ENCODE peak calls at places on chromosomes 3 and 15, in four cellular contexts. One of them, this sample, is unnamed.

GRCh38 chr3:94345101-94345500 is 282.2 kb downstream of the NSUN3 start:
- DNase-seq in endothelial cell of umbilical vein: no peak
- DNase-seq in lower leg skin: no peak
- DNase-seq in B cell: no peak
- DNase-seq in this sample: no peak

GRCh38 chr15:36601952-36602351 is 22.5 kb downstream of the CDIN1 start:
- DNase-seq in B cell: no peak
- DNase-seq in lower leg skin: no peak
- DNase-seq in endothelial cell of umbilical vein: no peak
- DNase-seq in this sample: no peak

GRCh38 chr3:156837130-156837529 is 11.0 kb downstream of the LEKR1 start:
- DNase-seq in lower leg skin: no peak
- DNase-seq in B cell: no peak
- DNase-seq in endothelial cell of umbilical vein: no peak
- DNase-seq in this sample: no peak

GRCh38 chr3:187112934-187113793 is 26.1 kb downstream of the RPL39L start:
- DNase-seq in B cell: peak
- DNase-seq in lower leg skin: no peak
- DNase-seq in endothelial cell of umbilical vein: peak
- DNase-seq in this sample: no peak

GRCh38 chr15:71444032-71444810 is 328.9 kb downstream of the THSD4 start:
- DNase-seq in endothelial cell of umbilical vein: no peak
- DNase-seq in lower leg skin: no peak
- DNase-seq in B cell: no peak
- DNase-seq in this sample: no peak

GRCh38 chr15:85559530-85559929 is 179.1 kb downstream of the AKAP13 start:
- DNase-seq in B cell: no peak
- DNase-seq in lower leg skin: no peak
- DNase-seq in endothelial cell of umbilical vein: no peak
- DNase-seq in this sample: no peak

GRCh38 chr3:80612366-80612765 is 844.6 kb upstream of the ROBO1 start:
- DNase-seq in endothelial cell of umbilical vein: no peak
- DNase-seq in B cell: no peak
- DNase-seq in lower leg skin: no peak
- DNase-seq in this sample: no peak

GRCh38 chr3:120203016-120203415 is 82.0 kb downstream of the GPR156 start:
- DNase-seq in B cell: no peak
- DNase-seq in lower leg skin: no peak
- DNase-seq in endothelial cell of umbilical vein: peak
- DNase-seq in this sample: no peak

GRCh38 chr15:90184786-90185704 is 16.1 kb upstream of the SEMA4B start:
- DNase-seq in B cell: peak
- DNase-seq in lower leg skin: peak
- DNase-seq in endothelial cell of umbilical vein: no peak
- DNase-seq in this sample: peak

GRCh38 chr3:127819656-127820055 is 2.7 kb downstream of the MGLL start:
- DNase-seq in B cell: no peak
- DNase-seq in endothelial cell of umbilical vein: no peak
- DNase-seq in lower leg skin: peak
- DNase-seq in this sample: no peak

GRCh38 chr15:28861031-28861534 is 12.6 kb upstream of the GOLGA6L7 start:
- DNase-seq in lower leg skin: peak
- DNase-seq in endothelial cell of umbilical vein: no peak
- DNase-seq in B cell: no peak
- DNase-seq in this sample: no peak

GRCh38 chr3:183178833-183179549 is 16.5 kb upstream of the LAMP3 start:
- DNase-seq in B cell: peak
- DNase-seq in endothelial cell of umbilical vein: peak
- DNase-seq in lower leg skin: peak
- DNase-seq in this sample: no peak

GRCh38 chr3:36317915-36318314 is 62.4 kb upstream of the STAC start:
- DNase-seq in B cell: no peak
- DNase-seq in endothelial cell of umbilical vein: no peak
- DNase-seq in lower leg skin: no peak
- DNase-seq in this sample: no peak

GRCh38 chr3:27467545-27467944 is 16.6 kb downstream of the SLC4A7 start:
- DNase-seq in B cell: peak
- DNase-seq in endothelial cell of umbilical vein: peak
- DNase-seq in lower leg skin: no peak
- DNase-seq in this sample: no peak

GRCh38 chr3:157107037-157107436 is 52.9 kb downstream of the CCNL1 start:
- DNase-seq in endothelial cell of umbilical vein: no peak
- DNase-seq in lower leg skin: no peak
- DNase-seq in B cell: no peak
- DNase-seq in this sample: no peak

GRCh38 chr3:113912551-113913246 is 35.1 kb upstream of the ZDHHC23 start:
- DNase-seq in lower leg skin: no peak
- DNase-seq in B cell: peak
- DNase-seq in endothelial cell of umbilical vein: peak
- DNase-seq in this sample: no peak

GRCh38 chr3:129794319-129795201 is 99.0 kb downstream of the TMCC1 start:
- DNase-seq in B cell: peak
- DNase-seq in endothelial cell of umbilical vein: peak
- DNase-seq in lower leg skin: no peak
- DNase-seq in this sample: no peak

GRCh38 chr15:98850991-98851776 is 156.4 kb downstream of the PGPEP1L start:
- DNase-seq in lower leg skin: peak
- DNase-seq in endothelial cell of umbilical vein: peak
- DNase-seq in B cell: peak
- DNase-seq in this sample: peak

GRCh38 chr15:34353627-34354026 is 10.5 kb downstream of the NUTM1 start:
- DNase-seq in lower leg skin: no peak
- DNase-seq in B cell: no peak
- DNase-seq in endothelial cell of umbilical vein: no peak
- DNase-seq in this sample: no peak

GRCh38 chr3:17749281-17749680 is 6.8 kb upstream of the TBC1D5 start:
- DNase-seq in lower leg skin: no peak
- DNase-seq in endothelial cell of umbilical vein: no peak
- DNase-seq in B cell: no peak
- DNase-seq in this sample: no peak

GRCh38 chr3:162142511-162142910 is 645.9 kb downstream of the OTOL1 start:
- DNase-seq in B cell: no peak
- DNase-seq in endothelial cell of umbilical vein: no peak
- DNase-seq in lower leg skin: no peak
- DNase-seq in this sample: no peak

GRCh38 chr15:72230197-72231065 is 559 bp downstream of the PKM start:
- DNase-seq in endothelial cell of umbilical vein: peak
- DNase-seq in B cell: peak
- DNase-seq in lower leg skin: peak
- DNase-seq in this sample: peak

GRCh38 chr3:37456270-37456708 is 281.9 kb upstream of the LRRFIP2 start:
- DNase-seq in endothelial cell of umbilical vein: no peak
- DNase-seq in lower leg skin: peak
- DNase-seq in B cell: no peak
- DNase-seq in this sample: no peak
- TF ChIP-seq CTCF in endothelial cell of umbilical vein: no peak
- TF ChIP-seq CTCF in lower leg skin: no peak
- TF ChIP-seq CTCF in B cell: no peak
- TF ChIP-seq CTCF in this sample: no peak

GRCh38 chr3:111714305-111714704 is 119.2 kb upstream of the ZBED2 start:
- DNase-seq in endothelial cell of umbilical vein: no peak
- DNase-seq in B cell: no peak
- DNase-seq in lower leg skin: no peak
- DNase-seq in this sample: no peak

GRCh38 chr3:111713833-111714232 is 118.7 kb upstream of the ZBED2 start:
- DNase-seq in lower leg skin: no peak
- DNase-seq in B cell: no peak
- DNase-seq in endothelial cell of umbilical vein: no peak
- DNase-seq in this sample: no peak

GRCh38 chr3:111717601-111718000 is 122.5 kb upstream of the ZBED2 start:
- DNase-seq in B cell: peak
- DNase-seq in endothelial cell of umbilical vein: peak
- DNase-seq in lower leg skin: peak
- DNase-seq in this sample: peak

GRCh38 chr3:111712294-111713180 is 117.4 kb upstream of the ZBED2 start:
- DNase-seq in B cell: no peak
- DNase-seq in endothelial cell of umbilical vein: no peak
- DNase-seq in lower leg skin: no peak
- DNase-seq in this sample: peak

DNA sequence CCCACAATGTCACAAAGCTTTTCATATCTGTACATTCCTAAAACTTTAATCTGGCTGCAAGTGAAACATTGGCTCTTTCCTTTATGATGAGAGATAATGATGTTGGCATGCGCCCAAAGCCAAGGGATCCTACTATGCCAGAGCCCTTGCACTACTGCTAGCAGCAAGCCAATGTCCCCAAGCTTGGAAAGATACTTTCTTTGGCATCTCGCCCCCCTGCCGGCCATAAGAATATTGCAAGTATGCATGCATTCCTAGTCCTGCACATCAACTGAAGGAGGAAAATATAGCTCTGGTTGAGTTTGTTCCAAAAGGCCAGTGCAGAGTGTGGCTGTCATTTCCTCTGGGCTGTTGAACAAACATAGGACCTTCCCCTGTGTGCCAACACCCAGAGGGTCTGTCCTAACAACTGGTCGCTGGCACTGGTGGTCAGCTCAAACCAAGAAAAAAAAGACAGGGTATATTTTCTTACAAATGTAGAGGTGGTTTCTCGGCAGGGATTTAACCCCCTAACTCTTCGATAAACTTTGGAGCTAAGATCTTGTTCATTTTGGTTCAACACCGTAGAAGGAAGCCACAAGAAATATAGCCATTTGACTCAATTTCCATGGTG is 120.9 kb upstream of the ZBED2 start:
- DNase-seq in lower leg skin: no peak
- DNase-seq in endothelial cell of umbilical vein: peak
- DNase-seq in B cell: no peak
- DNase-seq in this sample: no peak
- TF ChIP-seq CTCF in lower leg skin: no peak
- TF ChIP-seq CTCF in endothelial cell of umbilical vein: peak
- TF ChIP-seq CTCF in B cell: peak
- TF ChIP-seq CTCF in this sample: peak

DNA sequence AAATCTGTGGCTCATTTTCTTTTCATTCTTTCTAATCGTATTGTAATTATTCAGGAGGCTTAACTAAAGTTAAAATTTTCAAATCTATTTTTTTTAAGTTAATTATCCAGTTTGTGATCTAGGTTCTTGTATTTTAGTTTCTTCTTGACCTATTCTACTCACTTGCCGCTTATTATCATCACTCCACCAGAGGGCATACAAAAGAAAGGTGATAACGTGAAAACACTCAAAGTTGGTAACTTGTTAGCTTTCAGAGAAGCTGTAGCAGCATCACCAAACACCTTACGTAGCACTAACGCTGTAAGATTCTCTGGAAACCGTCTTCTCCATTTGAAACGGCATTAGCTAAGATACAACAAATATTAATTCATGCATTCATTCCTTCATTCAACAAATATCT is 4.8 kb downstream of the GNB4 start:
- DNase-seq in B cell: peak
- DNase-seq in lower leg skin: no peak
- DNase-seq in endothelial cell of umbilical vein: peak
- DNase-seq in this sample: no peak
- TF ChIP-seq CTCF in B cell: no peak
- TF ChIP-seq CTCF in lower leg skin: no peak
- TF ChIP-seq CTCF in endothelial cell of umbilical vein: peak
- TF ChIP-seq CTCF in this sample: no peak

DNA sequence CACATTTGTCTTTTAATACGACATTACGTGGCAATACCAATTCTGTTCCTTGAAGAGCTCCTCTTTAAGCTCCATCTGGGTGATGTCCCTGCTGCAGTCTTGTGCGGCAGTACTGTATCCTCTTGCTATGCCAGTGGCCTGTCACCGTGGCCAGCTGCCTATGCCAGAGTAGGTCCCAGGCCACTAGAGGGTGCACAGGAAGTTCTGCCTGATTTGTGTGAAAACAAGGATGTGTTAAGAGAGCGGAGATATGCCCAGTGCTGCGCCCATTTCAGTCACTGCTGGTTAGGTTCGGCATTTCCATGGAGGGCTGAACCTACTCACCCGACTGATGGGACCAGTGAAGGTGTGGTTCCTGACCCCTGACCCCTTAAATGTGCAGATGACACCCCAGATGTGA is 25.2 kb downstream of the NIPA1 start:
- DNase-seq in B cell: no peak
- DNase-seq in lower leg skin: peak
- DNase-seq in endothelial cell of umbilical vein: no peak
- DNase-seq in this sample: no peak
- TF ChIP-seq CTCF in B cell: no peak
- TF ChIP-seq CTCF in lower leg skin: no peak
- TF ChIP-seq CTCF in endothelial cell of umbilical vein: peak
- TF ChIP-seq CTCF in this sample: no peak

GRCh38 chr3:141308588-141309218 is 59.6 kb upstream of the ZBTB38 start:
- DNase-seq in endothelial cell of umbilical vein: peak
- DNase-seq in lower leg skin: no peak
- DNase-seq in B cell: no peak
- DNase-seq in this sample: no peak
- TF ChIP-seq CTCF in endothelial cell of umbilical vein: peak
- TF ChIP-seq CTCF in lower leg skin: no peak
- TF ChIP-seq CTCF in B cell: no peak
- TF ChIP-seq CTCF in this sample: no peak

GRCh38 chr3:42582474-42583070 is 805 bp upstream of the SEC22C start:
- DNase-seq in endothelial cell of umbilical vein: no peak
- DNase-seq in lower leg skin: no peak
- DNase-seq in B cell: no peak
- DNase-seq in this sample: no peak

GRCh38 chr3:42578054-42578453 is 3.7 kb downstream of the SEC22C start:
- DNase-seq in endothelial cell of umbilical vein: no peak
- DNase-seq in B cell: no peak
- DNase-seq in lower leg skin: no peak
- DNase-seq in this sample: no peak

GRCh38 chr3:42581400-42581708 is 413 bp downstream of the SEC22C start:
- DNase-seq in endothelial cell of umbilical vein: no peak
- DNase-seq in B cell: no peak
- DNase-seq in lower leg skin: no peak
- DNase-seq in this sample: no peak

GRCh38 chr3:42581709-42582473 is at the start of gene SEC22C:
- DNase-seq in endothelial cell of umbilical vein: peak
- DNase-seq in B cell: peak
- DNase-seq in lower leg skin: peak
- DNase-seq in this sample: peak
- TF ChIP-seq CTCF in endothelial cell of umbilical vein: no peak
- TF ChIP-seq CTCF in B cell: peak
- TF ChIP-seq CTCF in lower leg skin: no peak
- TF ChIP-seq CTCF in this sample: no peak

This sample was measured in natural killer cell.